ENCODE peak calls at places on chromosome 10, in four cellular contexts. One of them, this sample, is unnamed. For H3K4me1, the result is how much of the 10 kb centered on the place peaks cover.

GRCh38 chr10:84267503-84268126 is 22.8 kb downstream of the RGR start:
- DNase-seq in K562: peak
- DNase-seq in HCT116: peak
- DNase-seq in transverse colon: peak
- DNase-seq in this sample: no peak

GRCh38 chr10:23373156-23373555 is 28.6 kb upstream of the C10orf67 start:
- DNase-seq in K562: no peak
- DNase-seq in HCT116: no peak
- DNase-seq in transverse colon: no peak
- DNase-seq in this sample: no peak

GRCh38 chr10:43707755-43708154 is 59.1 kb upstream of the ZNF32 start:
- DNase-seq in K562: no peak
- DNase-seq in HCT116: no peak
- DNase-seq in transverse colon: no peak
- DNase-seq in this sample: no peak

GRCh38 chr10:13439771-13440708 is 88.8 kb downstream of the BEND7 start:
- DNase-seq in K562: peak
- DNase-seq in HCT116: no peak
- DNase-seq in transverse colon: peak
- DNase-seq in this sample: no peak

GRCh38 chr10:73478636-73479035 is 17.2 kb downstream of the PPP3CB start:
- DNase-seq in K562: no peak
- DNase-seq in HCT116: no peak
- DNase-seq in transverse colon: no peak
- DNase-seq in this sample: no peak

GRCh38 chr10:131270461-131271190 is 40.9 kb downstream of the TCERG1L start:
- DNase-seq in K562: no peak
- DNase-seq in HCT116: no peak
- DNase-seq in transverse colon: no peak
- DNase-seq in this sample: no peak

GRCh38 chr10:114767101-114767588 is 54.4 kb upstream of the FHIP2A start:
- DNase-seq in K562: no peak
- DNase-seq in HCT116: no peak
- DNase-seq in transverse colon: no peak
- DNase-seq in this sample: no peak

GRCh38 chr10:87760195-87760905 is 57.7 kb downstream of the ATAD1 start:
- DNase-seq in K562: no peak
- DNase-seq in HCT116: no peak
- DNase-seq in transverse colon: no peak
- DNase-seq in this sample: no peak

GRCh38 chr10:32147730-32148129 is 91.5 kb upstream of the KIF5B start:
- DNase-seq in K562: no peak
- DNase-seq in HCT116: no peak
- DNase-seq in transverse colon: no peak
- DNase-seq in this sample: no peak

GRCh38 chr10:79310911-79311573 is 36.2 kb upstream of the PPIF start:
- DNase-seq in K562: peak
- DNase-seq in HCT116: no peak
- DNase-seq in transverse colon: no peak
- DNase-seq in this sample: no peak

GRCh38 chr10:88117227-88117626 is 253.8 kb downstream of the PTEN start:
- DNase-seq in K562: no peak
- DNase-seq in HCT116: no peak
- DNase-seq in transverse colon: no peak
- DNase-seq in this sample: no peak

GRCh38 chr10:16999665-17000451 is 129.8 kb downstream of the CUBN start:
- DNase-seq in K562: no peak
- DNase-seq in HCT116: no peak
- DNase-seq in transverse colon: no peak
- DNase-seq in this sample: no peak

GRCh38 chr10:132881186-132881920 is 61.0 kb downstream of the CFAP46 start:
- DNase-seq in K562: no peak
- DNase-seq in HCT116: no peak
- DNase-seq in transverse colon: no peak
- DNase-seq in this sample: peak

GRCh38 chr10:80196270-80196949 is 8.9 kb downstream of the ANXA11 start:
- DNase-seq in K562: no peak
- DNase-seq in HCT116: peak
- DNase-seq in transverse colon: peak
- DNase-seq in this sample: peak

GRCh38 chr10:123990889-123991288 is 99.3 kb upstream of the CPXM2 start:
- DNase-seq in K562: no peak
- DNase-seq in HCT116: no peak
- DNase-seq in transverse colon: no peak
- DNase-seq in this sample: no peak

GRCh38 chr10:79608505-79609375 is 2.0 kb upstream of the SFTPA1 start:
- DNase-seq in K562: peak
- DNase-seq in HCT116: peak
- DNase-seq in transverse colon: peak
- DNase-seq in this sample: no peak

GRCh38 chr10:132565516-132566209 is 28.1 kb downstream of the INPP5A start:
- DNase-seq in K562: no peak
- DNase-seq in HCT116: no peak
- DNase-seq in transverse colon: no peak
- DNase-seq in this sample: no peak

GRCh38 chr10:660980-661890 is 28.2 kb downstream of the DIP2C start:
- DNase-seq in K562: no peak
- DNase-seq in HCT116: no peak
- DNase-seq in transverse colon: peak
- DNase-seq in this sample: no peak

GRCh38 chr10:37125921-37126320 is 523 bp downstream of the ANKRD30A start:
- DNase-seq in K562: no peak
- DNase-seq in HCT116: no peak
- DNase-seq in transverse colon: no peak
- DNase-seq in this sample: no peak

GRCh38 chr10:45418859-45419672 is 45.0 kb downstream of the ALOX5 start:
- DNase-seq in K562: peak
- DNase-seq in HCT116: no peak
- DNase-seq in transverse colon: peak
- DNase-seq in this sample: no peak

GRCh38 chr10:99742701-99743100 is 10.7 kb downstream of the CUTC start:
- DNase-seq in K562: no peak
- DNase-seq in HCT116: no peak
- DNase-seq in transverse colon: no peak
- DNase-seq in this sample: no peak

GRCh38 chr10:99292159-99292558 is 37.0 kb upstream of the CNNM1 start:
- DNase-seq in K562: no peak
- DNase-seq in HCT116: no peak
- DNase-seq in transverse colon: no peak
- DNase-seq in this sample: no peak

GRCh38 chr10:127117125-127117524 is 79.3 kb downstream of the INSYN2A start:
- DNase-seq in K562: peak
- DNase-seq in HCT116: no peak
- DNase-seq in transverse colon: peak
- DNase-seq in this sample: no peak

GRCh38 chr10:128373071-128373749 is 247.0 kb upstream of the MKI67 start:
- DNase-seq in K562: no peak
- DNase-seq in HCT116: no peak
- DNase-seq in transverse colon: no peak
- DNase-seq in this sample: no peak

GRCh38 chr10:27890971-27891370 is 107.9 kb downstream of the ODAD2 start:
- DNase-seq in K562: no peak
- DNase-seq in HCT116: no peak
- DNase-seq in transverse colon: no peak
- DNase-seq in this sample: no peak

GRCh38 chr10:24622781-24623301 is 100.8 kb downstream of the ARHGAP21 start:
- DNase-seq in K562: no peak
- DNase-seq in HCT116: no peak
- DNase-seq in transverse colon: no peak
- DNase-seq in this sample: no peak

GRCh38 chr10:12703141-12703540 is 298.4 kb downstream of the CCDC3 start:
- DNase-seq in K562: no peak
- DNase-seq in HCT116: no peak
- DNase-seq in transverse colon: no peak
- DNase-seq in this sample: no peak

GRCh38 chr10:132904169-132904813 is 38.1 kb downstream of the CFAP46 start:
- DNase-seq in K562: peak
- DNase-seq in HCT116: peak
- DNase-seq in transverse colon: no peak
- DNase-seq in this sample: no peak

GRCh38 chr10:88542522-88542921 is 40.6 kb downstream of the RNLS start:
- DNase-seq in K562: no peak
- DNase-seq in HCT116: no peak
- DNase-seq in transverse colon: no peak
- DNase-seq in this sample: no peak

GRCh38 chr10:112283100-112283499 is at the start of gene TECTB:
- DNase-seq in K562: no peak
- DNase-seq in HCT116: no peak
- DNase-seq in transverse colon: no peak
- DNase-seq in this sample: no peak

GRCh38 chr10:76191371-76191770 is 759.9 kb downstream of the LRMDA start:
- DNase-seq in K562: no peak
- DNase-seq in HCT116: no peak
- DNase-seq in transverse colon: no peak
- DNase-seq in this sample: no peak

GRCh38 chr10:133445751-133446708 is 7.7 kb upstream of the SCART1 start:
- DNase-seq in K562: no peak
- DNase-seq in HCT116: no peak
- DNase-seq in transverse colon: no peak
- DNase-seq in this sample: peak

GRCh38 chr10:19816420-19817250 is at the start of gene PLXDC2:
- DNase-seq in K562: no peak
- DNase-seq in HCT116: no peak
- DNase-seq in transverse colon: peak
- DNase-seq in this sample: peak

GRCh38 chr10:4934391-4934987 is 28.7 kb upstream of the AKR1C1 start:
- DNase-seq in K562: no peak
- DNase-seq in HCT116: no peak
- DNase-seq in transverse colon: no peak
- DNase-seq in this sample: no peak

GRCh38 chr10:4926400-4926799 is 36.8 kb upstream of the AKR1C1 start:
- DNase-seq in K562: no peak
- DNase-seq in HCT116: no peak
- DNase-seq in transverse colon: no peak
- DNase-seq in this sample: no peak

GRCh38 chr10:4937346-4937745 is 25.9 kb upstream of the AKR1C1 start:
- DNase-seq in K562: no peak
- DNase-seq in HCT116: no peak
- DNase-seq in transverse colon: no peak
- DNase-seq in this sample: no peak

DNA sequence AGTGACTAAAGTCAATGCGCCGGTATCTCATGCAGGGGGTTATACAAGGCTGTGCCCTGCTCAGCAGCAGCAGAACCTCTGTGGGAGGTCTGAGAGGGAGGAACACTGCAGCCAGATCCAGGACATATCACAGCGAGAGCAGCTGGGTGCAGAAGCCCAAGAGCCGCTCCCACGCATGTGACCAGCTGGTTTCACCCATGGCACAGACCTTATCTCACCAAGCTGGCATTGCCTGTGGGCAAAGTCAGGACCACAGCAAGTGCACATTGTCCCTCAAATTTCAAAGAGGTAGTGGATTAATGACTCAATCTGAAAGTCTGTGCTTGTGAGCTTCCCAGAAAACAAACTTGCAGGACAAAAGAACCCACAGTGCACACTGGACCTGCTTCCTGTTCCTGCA is 31.6 kb upstream of the AKR1C1 start:
- DNase-seq in K562: no peak
- DNase-seq in HCT116: no peak
- DNase-seq in transverse colon: no peak
- DNase-seq in this sample: no peak
- TF ChIP-seq POLR2A in K562: no peak
- TF ChIP-seq POLR2A in HCT116: no peak
- TF ChIP-seq POLR2A in transverse colon: no peak
- TF ChIP-seq POLR2A in this sample: no peak

DNA sequence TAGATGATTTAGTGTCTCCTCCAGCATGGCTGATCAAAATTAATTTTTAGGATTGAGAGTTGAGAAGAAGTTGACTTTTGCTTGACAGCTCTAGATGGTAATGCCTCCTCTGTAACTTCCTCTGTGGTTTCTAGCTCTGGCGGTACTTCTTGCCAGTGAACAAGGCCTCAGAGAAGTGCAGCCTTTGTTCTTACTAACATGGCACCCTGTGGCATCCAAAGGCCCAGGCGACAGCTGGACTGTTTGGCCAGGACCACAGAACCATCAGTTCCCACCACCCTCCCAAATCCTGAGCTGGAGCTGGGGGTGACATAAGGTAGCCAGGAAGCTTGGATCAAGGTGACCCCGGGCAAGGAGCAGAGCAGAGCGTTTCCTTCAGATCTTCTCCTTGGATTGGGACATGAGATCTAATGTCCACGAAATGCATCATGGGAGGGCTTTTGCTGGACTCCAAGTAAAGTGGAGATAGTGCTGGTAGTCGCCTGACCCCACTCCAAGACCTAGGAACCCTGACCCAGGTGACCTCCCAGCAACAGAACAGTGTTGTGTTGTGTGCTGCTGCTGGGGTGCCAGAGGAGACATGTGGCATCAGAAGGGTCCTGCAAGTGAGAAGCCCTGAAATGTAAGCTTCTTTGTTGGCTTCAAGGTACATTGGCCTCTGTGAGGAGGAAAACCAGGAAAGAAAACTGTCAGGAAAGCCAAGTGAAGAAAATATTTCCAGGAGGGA is 41.8 kb downstream of the APBB1IP start:
- DNase-seq in K562: no peak
- DNase-seq in HCT116: no peak
- DNase-seq in transverse colon: no peak
- DNase-seq in this sample: no peak
- H3K4me1 ChIP-seq in K562: under half
- H3K4me1 ChIP-seq in HCT116: under half
- H3K4me1 ChIP-seq in transverse colon: under half
- H3K4me1 ChIP-seq in this sample: under half

GRCh38 chr10:9097206-9097990 is 1042.9 kb downstream of the GATA3 start:
- DNase-seq in K562: no peak
- DNase-seq in HCT116: no peak
- DNase-seq in transverse colon: no peak
- DNase-seq in this sample: no peak
- TF ChIP-seq POLR2AphosphoS5 in K562: no peak
- TF ChIP-seq POLR2AphosphoS5 in HCT116: no peak
- TF ChIP-seq POLR2AphosphoS5 in transverse colon: no peak
- TF ChIP-seq POLR2AphosphoS5 in this sample: no peak

DNA sequence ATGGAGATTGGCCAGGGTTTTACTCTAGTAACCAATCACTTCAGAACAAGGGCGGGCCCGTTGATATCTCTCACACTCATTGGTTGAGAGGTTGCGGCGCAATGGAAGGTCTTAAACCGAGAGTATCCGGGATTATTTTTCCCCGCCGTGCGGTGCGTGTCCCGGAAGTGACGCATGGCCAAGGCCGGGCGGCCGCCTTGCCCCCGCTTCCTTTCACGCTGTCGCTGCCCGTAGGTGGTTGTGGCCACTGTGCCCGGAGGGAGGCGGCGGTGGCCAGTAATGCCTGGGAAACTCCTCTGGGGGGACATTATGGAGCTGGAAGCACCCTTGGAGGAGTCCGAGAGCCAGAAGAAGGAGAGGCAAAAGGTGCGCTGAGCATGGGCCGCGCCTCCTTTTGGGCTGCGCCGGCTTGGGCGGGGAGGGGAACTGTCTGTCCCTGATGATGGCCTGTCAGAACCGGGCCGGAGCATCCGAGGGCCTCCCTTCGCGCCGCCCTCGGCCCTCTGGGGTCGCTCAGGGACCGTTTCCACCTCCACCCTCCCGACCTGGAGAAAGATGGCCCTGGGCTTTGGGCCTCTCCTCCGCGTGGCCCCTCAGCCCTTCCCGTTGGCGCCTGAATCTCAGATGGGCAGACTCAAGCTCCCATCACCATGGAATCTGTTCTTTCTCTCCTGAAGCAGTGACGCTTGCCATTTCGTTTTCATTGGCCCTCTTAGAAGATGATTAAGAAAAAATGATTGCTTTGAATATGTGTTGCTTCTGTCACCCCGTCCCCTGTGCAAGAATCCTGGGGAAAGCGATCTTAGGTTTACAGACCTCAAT is at the start of gene DDX50:
- DNase-seq in K562: peak
- DNase-seq in HCT116: peak
- DNase-seq in transverse colon: peak
- DNase-seq in this sample: peak
- TF ChIP-seq POLR2A in K562: peak
- TF ChIP-seq POLR2A in HCT116: peak
- TF ChIP-seq POLR2A in transverse colon: peak
- TF ChIP-seq POLR2A in this sample: peak

This sample was measured in suprapubic skin.